ENCODE peak calls at places on chromosomes 13 and 19, in six cellular contexts. Q is activated T-helper 9 cell treated with anti-CD3 and anti-CD28 coated beads, Interleukin-2, amount 50 U/mL, for 16 hours; P is fibroblast of lung; G is heart right ventricle; I is brain pericyte; L is AG04450. O is an unnamed sample.

GRCh38 chr19:48351341-48351752 is 12.4 kb downstream of the TMEM143 start:
- DNase-seq in Q (peak), P (peak), G (peak), I (no peak), L (no peak), O (no peak)

GRCh38 chr13:25762795-25763377 is 288.9 kb downstream of the SHISA2 start:
- DNase-seq in Q (no peak), P (no peak), G (no peak), I (no peak), L (no peak), O (no peak)

GRCh38 chr19:18202759-18203407 is 959 bp downstream of the RAB3A start:
- DNase-seq in Q (no peak), P (no peak), G (peak), I (no peak), L (no peak), O (peak)

GRCh38 chr13:75178436-75178835 is 303.5 kb downstream of the TBC1D4 start:
- DNase-seq in Q (no peak), P (no peak), G (no peak), I (no peak), L (no peak), O (no peak)

GRCh38 chr19:40466219-40467006 is at the start of gene SPTBN4:
- DNase-seq in Q (peak), P (no peak), G (peak), I (no peak), L (no peak), O (no peak)

GRCh38 chr19:30882411-30883005 is 466.7 kb downstream of the TSHZ3 start:
- DNase-seq in Q (no peak), P (no peak), G (no peak), I (no peak), L (no peak), O (no peak)

GRCh38 chr13:49760555-49760954 is 31.9 kb downstream of the KPNA3 start:
- DNase-seq in Q (no peak), P (no peak), G (no peak), I (no peak), L (no peak), O (no peak)

GRCh38 chr19:56720281-56720680 is 48.7 kb upstream of the ZNF835 start:
- DNase-seq in Q (no peak), P (no peak), G (peak), I (no peak), L (no peak), O (no peak)

GRCh38 chr13:65921933-65922332 is 1308.2 kb downstream of the PCDH9 start:
- DNase-seq in Q (no peak), P (peak), G (no peak), I (no peak), L (no peak), O (no peak)

GRCh38 chr13:79373916-79374315 is 32.1 kb downstream of the RBM26 start:
- DNase-seq in Q (no peak), P (no peak), G (no peak), I (no peak), L (no peak), O (no peak)

GRCh38 chr13:103250071-103250470 is 183.9 kb upstream of the SLC10A2 start:
- DNase-seq in Q (no peak), P (no peak), G (no peak), I (no peak), L (no peak), O (no peak)

GRCh38 chr19:45405435-45406164 is 731 bp upstream of the PPP1R13L start:
- DNase-seq in Q (peak), P (peak), G (peak), I (peak), L (no peak), O (peak)

GRCh38 chr19:1281895-1282287 is 3.8 kb upstream of the EFNA2 start:
- DNase-seq in Q (no peak), P (no peak), G (no peak), I (no peak), L (no peak), O (no peak)

GRCh38 chr13:42007844-42008243 is 40.6 kb upstream of the DGKH start:
- DNase-seq in Q (no peak), P (peak), G (no peak), I (no peak), L (peak), O (no peak)

GRCh38 chr13:87942204-87942603 is 271.0 kb downstream of the SLITRK5 start:
- DNase-seq in Q (no peak), P (peak), G (no peak), I (no peak), L (no peak), O (no peak)

GRCh38 chr19:13128583-13128982 is 10.5 kb downstream of the NACC1 start:
- DNase-seq in Q (no peak), P (no peak), G (no peak), I (no peak), L (no peak), O (no peak)

O was measured in GF-D8.